ENCODE peak calls at places on chromosomes 6 and 20, in seven cellular contexts. N, A, U, V, T, D and K are unnamed samples.
A peak's percentile ranks its signal among the peaks of the same experiment; 100 is the strongest.

GRCh38 chr20:44362466-44362940 is 7.0 kb downstream of the HNF4A start:
- DNase-seq in N (no peak), D (no peak), V (no peak), T (no peak), A (no peak), U (no peak), K (no peak)

GRCh38 chr6:3085074-3085473 is 16.8 kb downstream of the RIPK1 start:
- DNase-seq in N (no peak), D (no peak), T (no peak), A (no peak), U (no peak), V (no peak), K (no peak)

GRCh38 chr6:30234361-30234760 is 21.2 kb upstream of the TRIM26 start:
- DNase-seq in U (no peak), A (no peak), N (no peak), D (no peak), V (no peak), T (no peak), K (no peak)

GRCh38 chr6:56292505-56293181 is 45.3 kb upstream of the COL21A1 start:
- DNase-seq in D (no peak), N (no peak), A (no peak), V (peak; percentile 83), T (peak; percentile 40), U (peak; percentile 62), K (peak; percentile 41)

GRCh38 chr6:165770430-165771082 is 107.5 kb upstream of the PDE10A start:
- DNase-seq in A (no peak), N (no peak), T (no peak), D (no peak), V (no peak), U (no peak), K (no peak)

GRCh38 chr20:8855315-8855714 is 213.6 kb upstream of the PLCB4 start:
- DNase-seq in A (no peak), T (no peak), N (no peak), U (no peak), D (no peak), V (no peak), K (no peak)

GRCh38 chr20:24362080-24362479 is 107.3 kb upstream of the SYNDIG1 start:
- DNase-seq in V (no peak), N (no peak), D (no peak), A (no peak), U (no peak), T (no peak), K (no peak)

GRCh38 chr6:25963426-25964123 is 973 bp downstream of the TRIM38 start:
- DNase-seq in V (no peak), D (no peak), U (no peak), A (no peak), N (no peak), T (peak; percentile 23), K (no peak)

GRCh38 chr6:53910834-53911233 is 116.0 kb downstream of the LRRC1 start:
- DNase-seq in N (no peak), T (no peak), A (peak; percentile 19), U (peak; percentile 21), V (peak; percentile 98), D (no peak), K (no peak)

GRCh38 chr6:38387994-38388393 is 251.7 kb downstream of the BTBD9 start:
- DNase-seq in N (no peak), A (no peak), U (no peak), T (no peak), D (no peak), V (no peak), K (peak; percentile 68)

GRCh38 chr20:50913976-50914375 is 17.3 kb downstream of the ADNP start:
- DNase-seq in A (no peak), V (no peak), N (no peak), U (no peak), T (no peak), D (no peak), K (peak; percentile 48)

GRCh38 chr6:157681041-157681650 is 141.9 kb upstream of the SNX9 start:
- DNase-seq in T (no peak), D (no peak), U (no peak), A (no peak), N (no peak), V (no peak), K (no peak)

GRCh38 chr20:48812600-48813445 is 15.0 kb downstream of the PREX1 start:
- DNase-seq in U (no peak), V (peak; percentile 67), T (no peak), D (no peak), N (no peak), A (no peak), K (no peak)

GRCh38 chr20:17533396-17533795 is 2.2 kb upstream of the BFSP1 start:
- DNase-seq in T (peak; percentile 34), D (no peak), V (peak; percentile 28), U (no peak), N (no peak), A (no peak), K (no peak)

GRCh38 chr6:53734473-53735299 is 60.1 kb upstream of the LRRC1 start:
- DNase-seq in U (no peak), T (no peak), D (no peak), V (peak; percentile 70), N (peak; percentile 51), A (no peak), K (peak; percentile 71)

GRCh38 chr20:10571313-10571815 is 102.4 kb downstream of the JAG1 start:
- DNase-seq in V (no peak), D (no peak), N (no peak), A (no peak), U (no peak), T (no peak), K (no peak)

GRCh38 chr6:11644601-11645000 is 107.1 kb downstream of the TMEM170B start:
- DNase-seq in U (no peak), A (no peak), D (no peak), T (no peak), V (no peak), N (no peak), K (no peak)

GRCh38 chr20:47642624-47643023 is 140.9 kb downstream of the NCOA3 start:
- DNase-seq in T (no peak), U (no peak), N (no peak), A (no peak), V (no peak), D (no peak), K (no peak)

GRCh38 chr6:16700202-16700997 is 60.9 kb downstream of the ATXN1 start:
- DNase-seq in N (peak; percentile 38), A (no peak), T (no peak), U (no peak), V (peak; percentile 47), D (no peak), K (no peak)

GRCh38 chr6:148325316-148326068 is 17.1 kb upstream of the SASH1 start:
- DNase-seq in A (no peak), T (no peak), V (no peak), U (no peak), N (no peak), D (no peak), K (no peak)

GRCh38 chr6:151275566-151275965 is 35.8 kb downstream of the AKAP12 start:
- DNase-seq in U (no peak), T (no peak), N (no peak), V (no peak), A (no peak), D (no peak), K (no peak)

GRCh38 chr6:134340574-134340973 is 22.7 kb upstream of the SGK1 start:
- DNase-seq in T (no peak), U (no peak), N (no peak), A (no peak), D (no peak), V (no peak), K (no peak)

GRCh38 chr6:16319813-16320532 is 81.6 kb downstream of the GMPR start:
- DNase-seq in V (peak; percentile 93), D (no peak), U (no peak), A (peak; percentile 82), T (peak; percentile 86), N (peak; percentile 74), K (peak; percentile 87)

GRCh38 chr6:144715344-144715743 is 430.2 kb downstream of the UTRN start:
- DNase-seq in D (no peak), V (peak; percentile 27), T (no peak), A (no peak), N (no peak), U (no peak), K (no peak)

GRCh38 chr6:73679009-73679408 is 17.0 kb upstream of the CD109 start:
- DNase-seq in U (no peak), D (no peak), T (peak; percentile 85), N (no peak), A (no peak), V (no peak), K (no peak)

GRCh38 chr6:56699066-56699654 is 56.5 kb upstream of the DST start:
- DNase-seq in D (no peak), U (peak; percentile 11), A (no peak), T (peak; percentile 17), V (peak; percentile 61), N (no peak), K (no peak)

GRCh38 chr6:38567436-38567835 is 72.3 kb downstream of the BTBD9 start:
- DNase-seq in A (peak; percentile 26), D (peak; percentile 35), V (peak; percentile 80), T (peak; percentile 64), N (peak; percentile 83), U (peak; percentile 85), K (peak; percentile 81)

GRCh38 chr6:149043476-149044130 is 273.9 kb upstream of the TAB2 start:
- DNase-seq in T (peak; percentile 40), N (no peak), D (no peak), V (peak; percentile 30), A (no peak), U (no peak), K (no peak)

GRCh38 chr6:26216015-26216885 is 129.0 kb downstream of the HFE start:
- DNase-seq in D (no peak), N (peak; percentile 58), V (peak; percentile 97), T (peak; percentile 96), A (peak; percentile 51), U (peak; percentile 96), K (peak; percentile 98)

GRCh38 chr6:32970413-32971244 is 2.2 kb downstream of the BRD2 start:
- DNase-seq in U (peak; percentile 78), A (peak; percentile 64), T (peak; percentile 89), V (peak; percentile 70), D (peak; percentile 92), N (peak; percentile 94), K (peak; percentile 79)

GRCh38 chr6:169559001-169559441 is 142.8 kb downstream of the WDR27 start:
- DNase-seq in A (no peak), T (no peak), D (no peak), U (no peak), V (no peak), N (no peak), K (peak; percentile 60)

GRCh38 chr6:15504581-15505350 is 158.1 kb downstream of the DTNBP1 start:
- DNase-seq in A (peak; percentile 76), T (peak; percentile 18), V (peak; percentile 99), U (peak; percentile 95), N (peak; percentile 79), D (peak; percentile 58), K (peak; percentile 97)

GRCh38 chr6:157873735-157874344 is 50.8 kb downstream of the SNX9 start:
- DNase-seq in D (peak; percentile 88), N (peak; percentile 87), U (no peak), V (peak; percentile 88), T (peak; percentile 83), A (no peak), K (peak; percentile 30)

GRCh38 chr6:12459945-12460800 is 170.0 kb downstream of the EDN1 start:
- DNase-seq in A (no peak), T (no peak), U (no peak), N (no peak), D (no peak), V (no peak), K (no peak)

GRCh38 chr6:36418558-36418957 is 24.1 kb downstream of the PXT1 start:
- DNase-seq in U (no peak), V (no peak), D (no peak), A (no peak), N (no peak), T (no peak), K (no peak)

GRCh38 chr6:1636971-1637871 is 27.5 kb downstream of the FOXC1 start:
- DNase-seq in D (no peak), A (no peak), V (no peak), T (peak; percentile 99), N (no peak), U (no peak), K (no peak)